ENCODE peak calls at places on chromosome 11, in five cellular contexts. T is aorta, L is RWPE1, C is foreskin fibroblast, R is hypothalamus. N is an unnamed sample.

GRCh38 chr11:118791015-118791960 is at the start of gene DDX6:
- DNase-seq in T (peak), L (peak), C (peak), R (peak), N (peak)

GRCh38 chr11:64146036-64146943 is 19.6 kb downstream of the MACROD1 start:
- DNase-seq in T (peak), L (peak), C (peak), R (no peak), N (peak)

GRCh38 chr11:132590554-132590953 is 941.7 kb downstream of the OPCML start:
- DNase-seq in T (no peak), L (no peak), C (no peak), R (no peak), N (no peak)

GRCh38 chr11:83990160-83990733 is 704.1 kb upstream of the CCDC90B start:
- DNase-seq in T (no peak), L (no peak), C (no peak), R (no peak), N (no peak)

GRCh38 chr11:73950869-73951710 is at the start of gene DNAJB13:
- DNase-seq in T (no peak), L (peak), C (peak), R (no peak), N (no peak)

GRCh38 chr11:74611369-74611861 is 19.0 kb downstream of the POLD3 start:
- DNase-seq in T (no peak), L (peak), C (peak), R (no peak), N (no peak)

GRCh38 chr11:11555228-11555627 is 66.6 kb downstream of the GALNT18 start:
- DNase-seq in T (peak), L (no peak), C (no peak), R (no peak), N (no peak)

GRCh38 chr11:112797653-112798293 is 163.4 kb upstream of the NCAM1 start:
- DNase-seq in T (no peak), L (no peak), C (peak), R (peak), N (no peak)

GRCh38 chr11:120135838-120136237 is 2.1 kb downstream of the TRIM29 start:
- DNase-seq in T (peak), L (peak), C (no peak), R (no peak), N (peak)

GRCh38 chr11:76030286-76030685 is 176.0 kb downstream of the WNT11 start:
- DNase-seq in T (no peak), L (no peak), C (peak), R (no peak), N (no peak)

GRCh38 chr11:3184732-3185347 is 19.7 kb upstream of the OSBPL5 start:
- DNase-seq in T (no peak), L (no peak), C (no peak), R (no peak), N (peak)

GRCh38 chr11:17267576-17267975 is 9.0 kb upstream of the NUCB2 start:
- DNase-seq in T (no peak), L (peak), C (peak), R (no peak), N (peak)

GRCh38 chr11:47979378-47980092 is 824 bp upstream of the PTPRJ start:
- DNase-seq in T (no peak), L (no peak), C (peak), R (no peak), N (no peak)

GRCh38 chr11:27296406-27296994 is 66.5 kb downstream of the CCDC34 start:
- DNase-seq in T (no peak), L (peak), C (peak), R (no peak), N (no peak)

GRCh38 chr11:21814169-21814568 is 378.7 kb upstream of the ANO5 start:
- DNase-seq in T (no peak), L (no peak), C (no peak), R (no peak), N (no peak)

GRCh38 chr11:113151502-113151901 is 162.9 kb upstream of the TTC12 start:
- DNase-seq in T (no peak), L (no peak), C (no peak), R (no peak), N (no peak)

GRCh38 chr11:2262301-2263011 is 7.9 kb downstream of the ASCL2 start:
- DNase-seq in T (no peak), L (no peak), C (no peak), R (no peak), N (no peak)

GRCh38 chr11:14567064-14567651 is 47.0 kb upstream of the PSMA1 start:
- DNase-seq in T (no peak), L (no peak), C (no peak), R (no peak), N (no peak)

GRCh38 chr11:108204918-108205499 is 17.4 kb downstream of the NPAT start:
- DNase-seq in T (no peak), L (no peak), C (no peak), R (no peak), N (no peak)

N was measured in RWPE2.